ENCODE peak calls at places on chromosome 16, in six cellular contexts. One of them, this sample, is unnamed.

GRCh38 chr16:77195411-77195810 is 3.8 kb upstream of the SYCE1L start:
- DNase-seq in effector CD4-positive, alpha-beta T cell: no peak
- DNase-seq in stomach: no peak
- DNase-seq in stimulated activated naive CD8-positive, alpha-beta T cell treated with anti-CD3 and anti-CD28 coated beads, Interleukin-15, Interleukin-2, amounts not matched to agents 100 U/mL and 50 U/mL, for 24 hours: no peak
- DNase-seq in NCI-H1092: no peak
- DNase-seq in fibroblast of lung: no peak
- DNase-seq in this sample: peak; percentile 49

GRCh38 chr16:3797904-3798811 is 80.8 kb upstream of the TRAP1 start:
- DNase-seq in effector CD4-positive, alpha-beta T cell: no peak
- DNase-seq in stomach: no peak
- DNase-seq in stimulated activated naive CD8-positive, alpha-beta T cell treated with anti-CD3 and anti-CD28 coated beads, Interleukin-15, Interleukin-2, amounts not matched to agents 100 U/mL and 50 U/mL, for 24 hours: no peak
- DNase-seq in NCI-H1092: no peak
- DNase-seq in fibroblast of lung: no peak
- DNase-seq in this sample: no peak

GRCh38 chr16:25198021-25198420 is 18.7 kb upstream of the AQP8 start:
- DNase-seq in effector CD4-positive, alpha-beta T cell: no peak
- DNase-seq in stomach: no peak
- DNase-seq in stimulated activated naive CD8-positive, alpha-beta T cell treated with anti-CD3 and anti-CD28 coated beads, Interleukin-15, Interleukin-2, amounts not matched to agents 100 U/mL and 50 U/mL, for 24 hours: no peak
- DNase-seq in NCI-H1092: no peak
- DNase-seq in fibroblast of lung: no peak
- DNase-seq in this sample: no peak

GRCh38 chr16:57863434-57864160 is 61.3 kb upstream of the KIFC3 start:
- DNase-seq in effector CD4-positive, alpha-beta T cell: no peak
- DNase-seq in stomach: peak; percentile 71
- DNase-seq in stimulated activated naive CD8-positive, alpha-beta T cell treated with anti-CD3 and anti-CD28 coated beads, Interleukin-15, Interleukin-2, amounts not matched to agents 100 U/mL and 50 U/mL, for 24 hours: no peak
- DNase-seq in NCI-H1092: no peak
- DNase-seq in fibroblast of lung: peak; percentile 80
- DNase-seq in this sample: peak; percentile 68

GRCh38 chr16:80914379-80915078 is 92.2 kb downstream of the CMC2 start:
- DNase-seq in effector CD4-positive, alpha-beta T cell: no peak
- DNase-seq in stomach: no peak
- DNase-seq in stimulated activated naive CD8-positive, alpha-beta T cell treated with anti-CD3 and anti-CD28 coated beads, Interleukin-15, Interleukin-2, amounts not matched to agents 100 U/mL and 50 U/mL, for 24 hours: no peak
- DNase-seq in NCI-H1092: no peak
- DNase-seq in fibroblast of lung: no peak
- DNase-seq in this sample: no peak

GRCh38 chr16:17160285-17160854 is 310.4 kb downstream of the XYLT1 start:
- DNase-seq in effector CD4-positive, alpha-beta T cell: no peak
- DNase-seq in stomach: no peak
- DNase-seq in stimulated activated naive CD8-positive, alpha-beta T cell treated with anti-CD3 and anti-CD28 coated beads, Interleukin-15, Interleukin-2, amounts not matched to agents 100 U/mL and 50 U/mL, for 24 hours: no peak
- DNase-seq in NCI-H1092: peak; percentile 73
- DNase-seq in fibroblast of lung: peak; percentile 26
- DNase-seq in this sample: no peak

GRCh38 chr16:30977502-30977901 is 7.5 kb upstream of the HSD3B7 start:
- DNase-seq in effector CD4-positive, alpha-beta T cell: no peak
- DNase-seq in stomach: no peak
- DNase-seq in stimulated activated naive CD8-positive, alpha-beta T cell treated with anti-CD3 and anti-CD28 coated beads, Interleukin-15, Interleukin-2, amounts not matched to agents 100 U/mL and 50 U/mL, for 24 hours: peak; percentile 40
- DNase-seq in NCI-H1092: no peak
- DNase-seq in fibroblast of lung: no peak
- DNase-seq in this sample: no peak

GRCh38 chr16:84340305-84341040 is 27.9 kb upstream of the ATP2C2 start:
- DNase-seq in effector CD4-positive, alpha-beta T cell: no peak
- DNase-seq in stomach: no peak
- DNase-seq in stimulated activated naive CD8-positive, alpha-beta T cell treated with anti-CD3 and anti-CD28 coated beads, Interleukin-15, Interleukin-2, amounts not matched to agents 100 U/mL and 50 U/mL, for 24 hours: no peak
- DNase-seq in NCI-H1092: no peak
- DNase-seq in fibroblast of lung: no peak
- DNase-seq in this sample: peak; percentile 87

GRCh38 chr16:2238396-2239230 is 2.4 kb downstream of the DNASE1L2 start:
- DNase-seq in effector CD4-positive, alpha-beta T cell: no peak
- DNase-seq in stomach: no peak
- DNase-seq in stimulated activated naive CD8-positive, alpha-beta T cell treated with anti-CD3 and anti-CD28 coated beads, Interleukin-15, Interleukin-2, amounts not matched to agents 100 U/mL and 50 U/mL, for 24 hours: no peak
- DNase-seq in NCI-H1092: no peak
- DNase-seq in fibroblast of lung: no peak
- DNase-seq in this sample: peak; percentile 68

GRCh38 chr16:56513972-56514371 is 5.9 kb downstream of the BBS2 start:
- DNase-seq in effector CD4-positive, alpha-beta T cell: peak; percentile 41
- DNase-seq in stomach: peak; percentile 48
- DNase-seq in stimulated activated naive CD8-positive, alpha-beta T cell treated with anti-CD3 and anti-CD28 coated beads, Interleukin-15, Interleukin-2, amounts not matched to agents 100 U/mL and 50 U/mL, for 24 hours: peak; percentile 19
- DNase-seq in NCI-H1092: no peak
- DNase-seq in fibroblast of lung: peak; percentile 77
- DNase-seq in this sample: no peak

GRCh38 chr16:86806838-86807351 is 228.5 kb downstream of the FOXL1 start:
- DNase-seq in effector CD4-positive, alpha-beta T cell: no peak
- DNase-seq in stomach: no peak
- DNase-seq in stimulated activated naive CD8-positive, alpha-beta T cell treated with anti-CD3 and anti-CD28 coated beads, Interleukin-15, Interleukin-2, amounts not matched to agents 100 U/mL and 50 U/mL, for 24 hours: no peak
- DNase-seq in NCI-H1092: no peak
- DNase-seq in fibroblast of lung: peak; percentile 34
- DNase-seq in this sample: no peak

GRCh38 chr16:9090960-9091866 is at the start of gene HAPSTR1:
- DNase-seq in effector CD4-positive, alpha-beta T cell: peak; percentile 99
- DNase-seq in stomach: peak; percentile 100
- DNase-seq in stimulated activated naive CD8-positive, alpha-beta T cell treated with anti-CD3 and anti-CD28 coated beads, Interleukin-15, Interleukin-2, amounts not matched to agents 100 U/mL and 50 U/mL, for 24 hours: peak; percentile 100
- DNase-seq in NCI-H1092: peak; percentile 100
- DNase-seq in fibroblast of lung: peak; percentile 100
- DNase-seq in this sample: peak; percentile 100

GRCh38 chr16:76232704-76233103 is 44.5 kb upstream of the CNTNAP4 start:
- DNase-seq in effector CD4-positive, alpha-beta T cell: no peak
- DNase-seq in stomach: no peak
- DNase-seq in stimulated activated naive CD8-positive, alpha-beta T cell treated with anti-CD3 and anti-CD28 coated beads, Interleukin-15, Interleukin-2, amounts not matched to agents 100 U/mL and 50 U/mL, for 24 hours: no peak
- DNase-seq in NCI-H1092: no peak
- DNase-seq in fibroblast of lung: peak; percentile 2
- DNase-seq in this sample: no peak

GRCh38 chr16:47490471-47490870 is 29.3 kb downstream of the PHKB start:
- DNase-seq in effector CD4-positive, alpha-beta T cell: no peak
- DNase-seq in stomach: no peak
- DNase-seq in stimulated activated naive CD8-positive, alpha-beta T cell treated with anti-CD3 and anti-CD28 coated beads, Interleukin-15, Interleukin-2, amounts not matched to agents 100 U/mL and 50 U/mL, for 24 hours: no peak
- DNase-seq in NCI-H1092: no peak
- DNase-seq in fibroblast of lung: no peak
- DNase-seq in this sample: no peak

GRCh38 chr16:56684256-56684925 is 2.1 kb downstream of the MT1X start:
- DNase-seq in effector CD4-positive, alpha-beta T cell: no peak
- DNase-seq in stomach: no peak
- DNase-seq in stimulated activated naive CD8-positive, alpha-beta T cell treated with anti-CD3 and anti-CD28 coated beads, Interleukin-15, Interleukin-2, amounts not matched to agents 100 U/mL and 50 U/mL, for 24 hours: no peak
- DNase-seq in NCI-H1092: no peak
- DNase-seq in fibroblast of lung: no peak
- DNase-seq in this sample: no peak

GRCh38 chr16:1538804-1539520 is 5.5 kb downstream of the TMEM204 start:
- DNase-seq in effector CD4-positive, alpha-beta T cell: no peak
- DNase-seq in stomach: no peak
- DNase-seq in stimulated activated naive CD8-positive, alpha-beta T cell treated with anti-CD3 and anti-CD28 coated beads, Interleukin-15, Interleukin-2, amounts not matched to agents 100 U/mL and 50 U/mL, for 24 hours: peak; percentile 57
- DNase-seq in NCI-H1092: no peak
- DNase-seq in fibroblast of lung: no peak
- DNase-seq in this sample: no peak

GRCh38 chr16:71762186-71762585 is 37.7 kb upstream of the PHLPP2 start:
- DNase-seq in effector CD4-positive, alpha-beta T cell: no peak
- DNase-seq in stomach: no peak
- DNase-seq in stimulated activated naive CD8-positive, alpha-beta T cell treated with anti-CD3 and anti-CD28 coated beads, Interleukin-15, Interleukin-2, amounts not matched to agents 100 U/mL and 50 U/mL, for 24 hours: no peak
- DNase-seq in NCI-H1092: no peak
- DNase-seq in fibroblast of lung: no peak
- DNase-seq in this sample: no peak

GRCh38 chr16:56525154-56525720 is 5.4 kb upstream of the BBS2 start:
- DNase-seq in effector CD4-positive, alpha-beta T cell: no peak
- DNase-seq in stomach: no peak
- DNase-seq in stimulated activated naive CD8-positive, alpha-beta T cell treated with anti-CD3 and anti-CD28 coated beads, Interleukin-15, Interleukin-2, amounts not matched to agents 100 U/mL and 50 U/mL, for 24 hours: no peak
- DNase-seq in NCI-H1092: no peak
- DNase-seq in fibroblast of lung: peak; percentile 15
- DNase-seq in this sample: peak; percentile 16

GRCh38 chr16:1519831-1520230 is 13.6 kb upstream of the TMEM204 start:
- DNase-seq in effector CD4-positive, alpha-beta T cell: no peak
- DNase-seq in stomach: no peak
- DNase-seq in stimulated activated naive CD8-positive, alpha-beta T cell treated with anti-CD3 and anti-CD28 coated beads, Interleukin-15, Interleukin-2, amounts not matched to agents 100 U/mL and 50 U/mL, for 24 hours: no peak
- DNase-seq in NCI-H1092: no peak
- DNase-seq in fibroblast of lung: no peak
- DNase-seq in this sample: peak; percentile 75

GRCh38 chr16:80776856-80777255 is 27.5 kb downstream of the CDYL2 start:
- DNase-seq in effector CD4-positive, alpha-beta T cell: no peak
- DNase-seq in stomach: no peak
- DNase-seq in stimulated activated naive CD8-positive, alpha-beta T cell treated with anti-CD3 and anti-CD28 coated beads, Interleukin-15, Interleukin-2, amounts not matched to agents 100 U/mL and 50 U/mL, for 24 hours: no peak
- DNase-seq in NCI-H1092: no peak
- DNase-seq in fibroblast of lung: no peak
- DNase-seq in this sample: no peak

GRCh38 chr16:69397821-69398521 is 12.2 kb upstream of the TERF2 start:
- DNase-seq in effector CD4-positive, alpha-beta T cell: no peak
- DNase-seq in stomach: no peak
- DNase-seq in stimulated activated naive CD8-positive, alpha-beta T cell treated with anti-CD3 and anti-CD28 coated beads, Interleukin-15, Interleukin-2, amounts not matched to agents 100 U/mL and 50 U/mL, for 24 hours: no peak
- DNase-seq in NCI-H1092: no peak
- DNase-seq in fibroblast of lung: peak; percentile 82
- DNase-seq in this sample: no peak

GRCh38 chr16:64440005-64440404 is 681.9 kb downstream of the CDH11 start:
- DNase-seq in effector CD4-positive, alpha-beta T cell: no peak
- DNase-seq in stomach: no peak
- DNase-seq in stimulated activated naive CD8-positive, alpha-beta T cell treated with anti-CD3 and anti-CD28 coated beads, Interleukin-15, Interleukin-2, amounts not matched to agents 100 U/mL and 50 U/mL, for 24 hours: no peak
- DNase-seq in NCI-H1092: no peak
- DNase-seq in fibroblast of lung: no peak
- DNase-seq in this sample: no peak

GRCh38 chr16:31072540-31073072 is 1.4 kb downstream of the ZNF668 start:
- DNase-seq in effector CD4-positive, alpha-beta T cell: no peak
- DNase-seq in stomach: no peak
- DNase-seq in stimulated activated naive CD8-positive, alpha-beta T cell treated with anti-CD3 and anti-CD28 coated beads, Interleukin-15, Interleukin-2, amounts not matched to agents 100 U/mL and 50 U/mL, for 24 hours: peak; percentile 37
- DNase-seq in NCI-H1092: no peak
- DNase-seq in fibroblast of lung: peak; percentile 44
- DNase-seq in this sample: no peak

GRCh38 chr16:6081320-6081976 is 983.9 kb upstream of the EEF2KMT start:
- DNase-seq in effector CD4-positive, alpha-beta T cell: no peak
- DNase-seq in stomach: no peak
- DNase-seq in stimulated activated naive CD8-positive, alpha-beta T cell treated with anti-CD3 and anti-CD28 coated beads, Interleukin-15, Interleukin-2, amounts not matched to agents 100 U/mL and 50 U/mL, for 24 hours: peak; percentile 27
- DNase-seq in NCI-H1092: no peak
- DNase-seq in fibroblast of lung: no peak
- DNase-seq in this sample: no peak

GRCh38 chr16:1706386-1707192 is 594 bp downstream of the MAPK8IP3 start:
- DNase-seq in effector CD4-positive, alpha-beta T cell: peak; percentile 31
- DNase-seq in stomach: no peak
- DNase-seq in stimulated activated naive CD8-positive, alpha-beta T cell treated with anti-CD3 and anti-CD28 coated beads, Interleukin-15, Interleukin-2, amounts not matched to agents 100 U/mL and 50 U/mL, for 24 hours: peak; percentile 44
- DNase-seq in NCI-H1092: no peak
- DNase-seq in fibroblast of lung: peak; percentile 32
- DNase-seq in this sample: no peak

GRCh38 chr16:69166221-69166833 is 20.6 kb upstream of the SNTB2 start:
- DNase-seq in effector CD4-positive, alpha-beta T cell: no peak
- DNase-seq in stomach: no peak
- DNase-seq in stimulated activated naive CD8-positive, alpha-beta T cell treated with anti-CD3 and anti-CD28 coated beads, Interleukin-15, Interleukin-2, amounts not matched to agents 100 U/mL and 50 U/mL, for 24 hours: peak; percentile 76
- DNase-seq in NCI-H1092: no peak
- DNase-seq in fibroblast of lung: peak; percentile 61
- DNase-seq in this sample: no peak

GRCh38 chr16:72241930-72242329 is 70.0 kb upstream of the PMFBP1 start:
- DNase-seq in effector CD4-positive, alpha-beta T cell: no peak
- DNase-seq in stomach: no peak
- DNase-seq in stimulated activated naive CD8-positive, alpha-beta T cell treated with anti-CD3 and anti-CD28 coated beads, Interleukin-15, Interleukin-2, amounts not matched to agents 100 U/mL and 50 U/mL, for 24 hours: no peak
- DNase-seq in NCI-H1092: peak; percentile 46
- DNase-seq in fibroblast of lung: peak; percentile 66
- DNase-seq in this sample: no peak

GRCh38 chr16:11914759-11915643 is 755 bp downstream of the GSPT1 start:
- DNase-seq in effector CD4-positive, alpha-beta T cell: peak; percentile 11
- DNase-seq in stomach: peak; percentile 41
- DNase-seq in stimulated activated naive CD8-positive, alpha-beta T cell treated with anti-CD3 and anti-CD28 coated beads, Interleukin-15, Interleukin-2, amounts not matched to agents 100 U/mL and 50 U/mL, for 24 hours: peak; percentile 60
- DNase-seq in NCI-H1092: peak; percentile 39
- DNase-seq in fibroblast of lung: peak; percentile 45
- DNase-seq in this sample: peak; percentile 92

GRCh38 chr16:54931757-54932660 is 1.3 kb downstream of the IRX5 start:
- DNase-seq in effector CD4-positive, alpha-beta T cell: no peak
- DNase-seq in stomach: no peak
- DNase-seq in stimulated activated naive CD8-positive, alpha-beta T cell treated with anti-CD3 and anti-CD28 coated beads, Interleukin-15, Interleukin-2, amounts not matched to agents 100 U/mL and 50 U/mL, for 24 hours: no peak
- DNase-seq in NCI-H1092: no peak
- DNase-seq in fibroblast of lung: no peak
- DNase-seq in this sample: no peak

GRCh38 chr16:50267151-50267631 is 840 bp downstream of the ADCY7 start:
- DNase-seq in effector CD4-positive, alpha-beta T cell: no peak
- DNase-seq in stomach: no peak
- DNase-seq in stimulated activated naive CD8-positive, alpha-beta T cell treated with anti-CD3 and anti-CD28 coated beads, Interleukin-15, Interleukin-2, amounts not matched to agents 100 U/mL and 50 U/mL, for 24 hours: no peak
- DNase-seq in NCI-H1092: no peak
- DNase-seq in fibroblast of lung: no peak
- DNase-seq in this sample: no peak

GRCh38 chr16:66222756-66223155 is 143.7 kb upstream of the CDH5 start:
- DNase-seq in effector CD4-positive, alpha-beta T cell: no peak
- DNase-seq in stomach: no peak
- DNase-seq in stimulated activated naive CD8-positive, alpha-beta T cell treated with anti-CD3 and anti-CD28 coated beads, Interleukin-15, Interleukin-2, amounts not matched to agents 100 U/mL and 50 U/mL, for 24 hours: no peak
- DNase-seq in NCI-H1092: no peak
- DNase-seq in fibroblast of lung: no peak
- DNase-seq in this sample: no peak

GRCh38 chr16:89031715-89032659 is 55.0 kb upstream of the CBFA2T3 start:
- DNase-seq in effector CD4-positive, alpha-beta T cell: peak; percentile 32
- DNase-seq in stomach: peak; percentile 37
- DNase-seq in stimulated activated naive CD8-positive, alpha-beta T cell treated with anti-CD3 and anti-CD28 coated beads, Interleukin-15, Interleukin-2, amounts not matched to agents 100 U/mL and 50 U/mL, for 24 hours: peak; percentile 60
- DNase-seq in NCI-H1092: no peak
- DNase-seq in fibroblast of lung: no peak
- DNase-seq in this sample: no peak

GRCh38 chr16:10663146-10663545 is 31.6 kb downstream of the TEKT5 start:
- DNase-seq in effector CD4-positive, alpha-beta T cell: no peak
- DNase-seq in stomach: no peak
- DNase-seq in stimulated activated naive CD8-positive, alpha-beta T cell treated with anti-CD3 and anti-CD28 coated beads, Interleukin-15, Interleukin-2, amounts not matched to agents 100 U/mL and 50 U/mL, for 24 hours: no peak
- DNase-seq in NCI-H1092: no peak
- DNase-seq in fibroblast of lung: no peak
- DNase-seq in this sample: no peak

GRCh38 chr16:74667215-74667765 is 613 bp upstream of the RFWD3 start:
- DNase-seq in effector CD4-positive, alpha-beta T cell: peak; percentile 5
- DNase-seq in stomach: peak; percentile 34
- DNase-seq in stimulated activated naive CD8-positive, alpha-beta T cell treated with anti-CD3 and anti-CD28 coated beads, Interleukin-15, Interleukin-2, amounts not matched to agents 100 U/mL and 50 U/mL, for 24 hours: peak; percentile 61
- DNase-seq in NCI-H1092: peak; percentile 15
- DNase-seq in fibroblast of lung: peak; percentile 17
- DNase-seq in this sample: peak; percentile 88

GRCh38 chr16:21645261-21645721 is 7.1 kb downstream of the IGSF6 start:
- DNase-seq in effector CD4-positive, alpha-beta T cell: no peak
- DNase-seq in stomach: no peak
- DNase-seq in stimulated activated naive CD8-positive, alpha-beta T cell treated with anti-CD3 and anti-CD28 coated beads, Interleukin-15, Interleukin-2, amounts not matched to agents 100 U/mL and 50 U/mL, for 24 hours: peak; percentile 34
- DNase-seq in NCI-H1092: no peak
- DNase-seq in fibroblast of lung: peak; percentile 47
- DNase-seq in this sample: no peak

GRCh38 chr16:85803570-85803969 is 4.1 kb downstream of the COX4I1 start:
- DNase-seq in effector CD4-positive, alpha-beta T cell: no peak
- DNase-seq in stomach: no peak
- DNase-seq in stimulated activated naive CD8-positive, alpha-beta T cell treated with anti-CD3 and anti-CD28 coated beads, Interleukin-15, Interleukin-2, amounts not matched to agents 100 U/mL and 50 U/mL, for 24 hours: no peak
- DNase-seq in NCI-H1092: no peak
- DNase-seq in fibroblast of lung: no peak
- DNase-seq in this sample: no peak

GRCh38 chr16:7651803-7652570 is 319.3 kb downstream of the RBFOX1 start:
- DNase-seq in effector CD4-positive, alpha-beta T cell: no peak
- DNase-seq in stomach: no peak
- DNase-seq in stimulated activated naive CD8-positive, alpha-beta T cell treated with anti-CD3 and anti-CD28 coated beads, Interleukin-15, Interleukin-2, amounts not matched to agents 100 U/mL and 50 U/mL, for 24 hours: no peak
- DNase-seq in NCI-H1092: no peak
- DNase-seq in fibroblast of lung: no peak
- DNase-seq in this sample: no peak

GRCh38 chr16:73966851-73967250 is 329.8 kb upstream of the PSMD7 start:
- DNase-seq in effector CD4-positive, alpha-beta T cell: no peak
- DNase-seq in stomach: no peak
- DNase-seq in stimulated activated naive CD8-positive, alpha-beta T cell treated with anti-CD3 and anti-CD28 coated beads, Interleukin-15, Interleukin-2, amounts not matched to agents 100 U/mL and 50 U/mL, for 24 hours: no peak
- DNase-seq in NCI-H1092: no peak
- DNase-seq in fibroblast of lung: no peak
- DNase-seq in this sample: no peak

This sample was measured in upper lobe of left lung.